ENCODE peak calls at places on chromosomes 4 and X, in five cellular contexts. One of them, this sample, is unnamed.

GRCh38 chr4:142801966-142802365 is 44.1 kb downstream of the INPP4B start:
- DNase-seq in uterus: no peak
- DNase-seq in heart left ventricle: no peak
- DNase-seq in GM23248: no peak
- DNase-seq in WERI-Rb-1: no peak
- DNase-seq in this sample: no peak

GRCh38 chr4:78622253-78622979 is 70.8 kb downstream of the ANXA3 start:
- DNase-seq in uterus: no peak
- DNase-seq in heart left ventricle: no peak
- DNase-seq in GM23248: peak
- DNase-seq in WERI-Rb-1: no peak
- DNase-seq in this sample: no peak

GRCh38 chrX:37425370-37425769 is 76.2 kb downstream of the PRRG1 start:
- DNase-seq in WERI-Rb-1: no peak
- DNase-seq in uterus: no peak
- DNase-seq in heart left ventricle: no peak
- DNase-seq in GM23248: peak
- DNase-seq in this sample: no peak

GRCh38 chr4:75939890-75940691 is 722 bp downstream of the NAAA start:
- DNase-seq in WERI-Rb-1: peak
- DNase-seq in heart left ventricle: peak
- DNase-seq in uterus: peak
- DNase-seq in GM23248: peak
- DNase-seq in this sample: peak

GRCh38 chr4:172480471-172480870 is 667.3 kb downstream of the GALNTL6 start:
- DNase-seq in GM23248: no peak
- DNase-seq in WERI-Rb-1: no peak
- DNase-seq in uterus: no peak
- DNase-seq in heart left ventricle: no peak
- DNase-seq in this sample: no peak

GRCh38 chr4:81040175-81040659 is 9.7 kb downstream of the BMP3 start:
- DNase-seq in heart left ventricle: no peak
- DNase-seq in uterus: no peak
- DNase-seq in WERI-Rb-1: no peak
- DNase-seq in GM23248: peak
- DNase-seq in this sample: no peak

GRCh38 chr4:24003926-24004325 is 114.1 kb upstream of the PPARGC1A start:
- DNase-seq in heart left ventricle: no peak
- DNase-seq in WERI-Rb-1: no peak
- DNase-seq in GM23248: peak
- DNase-seq in uterus: no peak
- DNase-seq in this sample: no peak

GRCh38 chr4:74389494-74389893 is 24.5 kb downstream of the EREG start:
- DNase-seq in heart left ventricle: no peak
- DNase-seq in WERI-Rb-1: no peak
- DNase-seq in GM23248: no peak
- DNase-seq in uterus: no peak
- DNase-seq in this sample: no peak

GRCh38 chr4:825969-826330 is at the start of gene CPLX1:
- DNase-seq in GM23248: peak
- DNase-seq in WERI-Rb-1: peak
- DNase-seq in heart left ventricle: no peak
- DNase-seq in uterus: no peak
- DNase-seq in this sample: peak

GRCh38 chrX:113157496-113157895 is 316.9 kb upstream of the AMOT start:
- DNase-seq in WERI-Rb-1: peak
- DNase-seq in GM23248: no peak
- DNase-seq in heart left ventricle: no peak
- DNase-seq in uterus: no peak
- DNase-seq in this sample: no peak

GRCh38 chrX:70016513-70016912 is 33.2 kb downstream of the AWAT2 start:
- DNase-seq in WERI-Rb-1: no peak
- DNase-seq in uterus: no peak
- DNase-seq in GM23248: no peak
- DNase-seq in heart left ventricle: no peak
- DNase-seq in this sample: no peak
- H3K27ac ChIP-seq in WERI-Rb-1: no peak
- H3K27ac ChIP-seq in uterus: no peak
- H3K27ac ChIP-seq in GM23248: no peak
- H3K27ac ChIP-seq in heart left ventricle: no peak
- H3K27ac ChIP-seq in this sample: no peak

DNA sequence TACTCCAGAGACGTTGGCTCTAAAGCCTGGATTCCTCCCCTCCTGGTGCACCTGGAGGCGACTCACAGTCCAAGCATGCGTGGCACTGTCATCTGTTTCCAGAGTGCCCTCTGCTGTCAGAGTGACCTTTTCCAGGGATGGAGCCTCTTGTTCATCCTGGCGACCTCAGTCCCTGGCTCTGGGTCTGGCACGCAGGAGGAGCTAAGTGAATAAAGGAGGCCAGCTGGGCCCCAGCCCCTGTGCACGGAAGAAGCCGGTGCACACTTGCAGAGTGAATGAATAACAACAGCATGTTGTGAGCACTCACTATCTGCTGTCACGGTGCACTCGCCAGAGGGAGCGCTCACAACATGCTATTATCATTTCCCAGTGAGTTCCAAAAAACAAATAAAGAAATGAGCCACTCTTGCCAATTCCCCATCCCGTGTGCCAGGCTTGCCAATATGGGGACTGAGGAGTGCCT is 27.8 kb upstream of the PSAPL1 start:
- DNase-seq in uterus: no peak
- DNase-seq in GM23248: peak
- DNase-seq in heart left ventricle: peak
- DNase-seq in WERI-Rb-1: peak
- DNase-seq in this sample: peak
- H3K27ac ChIP-seq in uterus: no peak
- H3K27ac ChIP-seq in GM23248: no peak
- H3K27ac ChIP-seq in heart left ventricle: no peak
- H3K27ac ChIP-seq in WERI-Rb-1: no peak
- H3K27ac ChIP-seq in this sample: no peak

GRCh38 chr4:48997962-48998361 is 11.9 kb downstream of the CWH43 start:
- DNase-seq in uterus: no peak
- DNase-seq in WERI-Rb-1: no peak
- DNase-seq in GM23248: no peak
- DNase-seq in heart left ventricle: no peak
- DNase-seq in this sample: no peak

GRCh38 chr4:48998440-48998839 is 12.4 kb downstream of the CWH43 start:
- DNase-seq in WERI-Rb-1: no peak
- DNase-seq in heart left ventricle: no peak
- DNase-seq in uterus: no peak
- DNase-seq in GM23248: no peak
- DNase-seq in this sample: no peak

GRCh38 chr4:49002931-49003330 is 16.9 kb downstream of the CWH43 start:
- DNase-seq in WERI-Rb-1: no peak
- DNase-seq in GM23248: no peak
- DNase-seq in uterus: no peak
- DNase-seq in heart left ventricle: no peak
- DNase-seq in this sample: no peak

DNA sequence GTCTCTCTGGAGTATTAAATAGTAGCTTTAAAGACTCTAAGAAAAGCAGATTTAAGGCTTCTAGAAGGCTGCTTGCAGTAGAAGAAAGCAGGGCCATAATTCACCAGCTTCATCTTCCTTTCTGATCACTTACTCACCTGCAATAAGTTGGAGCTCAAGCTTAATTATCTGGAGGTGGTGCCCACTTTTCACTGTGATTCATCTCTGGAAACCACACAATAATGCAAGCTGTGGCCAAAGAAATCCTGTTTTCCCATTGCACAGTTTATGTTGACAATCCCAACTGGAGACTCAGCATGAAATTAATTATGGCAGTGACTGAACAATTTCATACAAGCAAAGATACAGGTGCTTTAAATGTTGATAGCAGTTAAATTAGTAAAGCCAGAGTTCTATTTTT is 14.7 kb downstream of the CWH43 start:
- DNase-seq in WERI-Rb-1: no peak
- DNase-seq in heart left ventricle: no peak
- DNase-seq in uterus: no peak
- DNase-seq in GM23248: no peak
- DNase-seq in this sample: no peak
- H3K27ac ChIP-seq in WERI-Rb-1: no peak
- H3K27ac ChIP-seq in heart left ventricle: no peak
- H3K27ac ChIP-seq in uterus: no peak
- H3K27ac ChIP-seq in GM23248: no peak
- H3K27ac ChIP-seq in this sample: no peak

DNA sequence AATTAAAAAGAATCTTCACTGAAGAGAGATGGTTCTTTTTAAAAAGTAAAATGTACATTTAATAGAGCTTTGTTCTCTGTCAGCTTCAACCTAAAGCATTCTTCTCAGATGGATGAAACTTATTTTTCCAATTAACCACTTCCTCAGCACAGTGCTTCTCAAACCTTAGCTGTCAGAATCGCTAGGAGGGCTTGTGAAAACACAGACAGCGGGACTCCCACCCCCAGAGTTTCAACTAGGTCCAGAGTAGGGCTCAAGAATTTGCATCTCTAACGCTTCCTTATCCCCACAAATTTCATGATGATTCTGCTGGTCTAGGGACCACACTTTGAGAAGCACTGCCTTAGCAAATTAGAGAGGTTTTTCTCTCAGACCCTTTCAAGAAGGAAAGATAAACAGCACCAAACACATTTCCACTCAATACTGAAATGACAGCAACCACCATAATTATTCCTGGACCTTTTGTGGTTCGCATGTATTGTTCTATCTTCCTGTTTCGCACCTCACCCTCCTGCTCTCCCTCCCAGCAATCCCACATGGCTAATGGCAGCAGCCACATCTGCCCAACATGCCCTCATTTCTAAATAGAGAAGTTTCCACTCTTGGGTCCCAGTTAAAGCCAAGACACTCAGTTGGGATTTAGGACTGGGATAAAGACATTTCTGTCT is 73.2 kb downstream of the ZNF827 start:
- DNase-seq in GM23248: no peak
- DNase-seq in heart left ventricle: no peak
- DNase-seq in uterus: no peak
- DNase-seq in WERI-Rb-1: no peak
- DNase-seq in this sample: no peak
- H3K27ac ChIP-seq in GM23248: no peak
- H3K27ac ChIP-seq in heart left ventricle: no peak
- H3K27ac ChIP-seq in uterus: no peak
- H3K27ac ChIP-seq in WERI-Rb-1: no peak
- H3K27ac ChIP-seq in this sample: no peak

GRCh38 chr4:119690871-119691270 is 62.3 kb upstream of the PDE5A start:
- DNase-seq in GM23248: no peak
- DNase-seq in WERI-Rb-1: no peak
- DNase-seq in uterus: no peak
- DNase-seq in heart left ventricle: no peak
- DNase-seq in this sample: no peak

GRCh38 chr4:119693127-119693526 is 64.5 kb upstream of the PDE5A start:
- DNase-seq in GM23248: peak
- DNase-seq in uterus: no peak
- DNase-seq in WERI-Rb-1: no peak
- DNase-seq in heart left ventricle: peak
- DNase-seq in this sample: no peak

GRCh38 chr4:119688439-119688838 is 59.8 kb upstream of the PDE5A start:
- DNase-seq in uterus: no peak
- DNase-seq in heart left ventricle: no peak
- DNase-seq in WERI-Rb-1: no peak
- DNase-seq in GM23248: no peak
- DNase-seq in this sample: no peak

GRCh38 chr4:119695216-119695615 is 66.6 kb upstream of the PDE5A start:
- DNase-seq in heart left ventricle: no peak
- DNase-seq in uterus: no peak
- DNase-seq in GM23248: no peak
- DNase-seq in WERI-Rb-1: no peak
- DNase-seq in this sample: no peak

DNA sequence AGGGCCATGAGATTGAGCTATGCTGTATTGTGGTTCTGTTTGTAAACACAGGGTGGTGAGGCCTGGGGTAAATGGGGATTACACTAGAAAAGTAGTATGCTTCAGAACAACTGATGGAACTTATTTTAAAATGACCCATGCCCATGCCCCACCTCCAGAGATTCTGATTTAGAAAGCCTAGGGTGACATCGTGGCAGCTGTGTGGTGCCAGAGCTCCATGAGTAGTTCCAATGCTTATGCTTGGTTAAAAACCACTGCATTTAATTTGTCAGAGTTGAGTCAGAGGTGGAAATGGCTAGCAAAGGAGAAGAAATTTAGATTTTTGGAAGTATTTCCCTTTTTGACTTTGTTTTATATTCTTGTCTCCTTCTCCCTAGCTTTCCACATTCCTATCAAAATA is 63.4 kb upstream of the PDE5A start:
- DNase-seq in WERI-Rb-1: no peak
- DNase-seq in GM23248: peak
- DNase-seq in heart left ventricle: no peak
- DNase-seq in uterus: no peak
- DNase-seq in this sample: no peak
- H3K27ac ChIP-seq in WERI-Rb-1: no peak
- H3K27ac ChIP-seq in GM23248: no peak
- H3K27ac ChIP-seq in heart left ventricle: no peak
- H3K27ac ChIP-seq in uterus: no peak
- H3K27ac ChIP-seq in this sample: no peak